ENCODE peak calls at places on chromosomes 16 and 17, in four cellular contexts. One of them, this sample, is unnamed.

GRCh38 chr17:81160306-81160705 is 5.0 kb upstream of the PVALEF start:
- DNase-seq in K562: no peak
- DNase-seq in GM12878: no peak
- DNase-seq in HL-60: peak; percentile 41
- DNase-seq in this sample: no peak

GRCh38 chr17:42585353-42585752 is 7.8 kb upstream of the PSMC3IP start:
- DNase-seq in K562: no peak
- DNase-seq in GM12878: no peak
- DNase-seq in HL-60: peak; percentile 35
- DNase-seq in this sample: no peak

GRCh38 chr17:20279631-20280030 is 187.7 kb downstream of the LGALS9B start:
- DNase-seq in K562: no peak
- DNase-seq in GM12878: no peak
- DNase-seq in HL-60: no peak
- DNase-seq in this sample: no peak

GRCh38 chr16:19284207-19284606 is 1.3 kb upstream of the CLEC19A start:
- DNase-seq in K562: no peak
- DNase-seq in GM12878: no peak
- DNase-seq in HL-60: no peak
- DNase-seq in this sample: no peak

GRCh38 chr16:81873843-81874752 is 95.0 kb downstream of the PLCG2 start:
- DNase-seq in K562: peak; percentile 65
- DNase-seq in GM12878: no peak
- DNase-seq in HL-60: peak; percentile 66
- DNase-seq in this sample: peak; percentile 44

GRCh38 chr17:6894206-6894528 is 62.6 kb upstream of the TEKT1 start:
- DNase-seq in K562: no peak
- DNase-seq in GM12878: no peak
- DNase-seq in HL-60: no peak
- DNase-seq in this sample: peak; percentile 32

GRCh38 chr17:31202968-31203367 is 94.1 kb downstream of the OMG start:
- DNase-seq in K562: no peak
- DNase-seq in GM12878: no peak
- DNase-seq in HL-60: no peak
- DNase-seq in this sample: no peak

GRCh38 chr17:10598620-10599019 is 49.2 kb upstream of the MYH2 start:
- DNase-seq in K562: no peak
- DNase-seq in GM12878: no peak
- DNase-seq in HL-60: no peak
- DNase-seq in this sample: no peak

GRCh38 chr16:13377143-13377542 is 475.7 kb downstream of the SHISA9 start:
- DNase-seq in K562: no peak
- DNase-seq in GM12878: no peak
- DNase-seq in HL-60: no peak
- DNase-seq in this sample: no peak

GRCh38 chr16:1051446-1051845 is 21.1 kb upstream of the SSTR5 start:
- DNase-seq in K562: no peak
- DNase-seq in GM12878: no peak
- DNase-seq in HL-60: no peak
- DNase-seq in this sample: no peak

GRCh38 chr17:50055055-50055425 is 870 bp upstream of the ITGA3 start:
- DNase-seq in K562: no peak
- DNase-seq in GM12878: no peak
- DNase-seq in HL-60: no peak
- DNase-seq in this sample: no peak

GRCh38 chr17:50177983-50178834 is 12.4 kb downstream of the SGCA start:
- DNase-seq in K562: peak; percentile 71
- DNase-seq in GM12878: no peak
- DNase-seq in HL-60: peak; percentile 76
- DNase-seq in this sample: peak; percentile 68

GRCh38 chr17:79752175-79752574 is 21.4 kb downstream of the ENPP7 start:
- DNase-seq in K562: no peak
- DNase-seq in GM12878: no peak
- DNase-seq in HL-60: no peak
- DNase-seq in this sample: no peak

GRCh38 chr17:66308856-66309255 is 6.4 kb downstream of the PRKCA start:
- DNase-seq in K562: no peak
- DNase-seq in GM12878: no peak
- DNase-seq in HL-60: no peak
- DNase-seq in this sample: no peak

GRCh38 chr17:74552037-74552436 is 6.1 kb upstream of the CD300C start:
- DNase-seq in K562: no peak
- DNase-seq in GM12878: no peak
- DNase-seq in HL-60: no peak
- DNase-seq in this sample: no peak

GRCh38 chr16:69633375-69633774 is 67.6 kb downstream of the NFAT5 start:
- DNase-seq in K562: no peak
- DNase-seq in GM12878: no peak
- DNase-seq in HL-60: no peak
- DNase-seq in this sample: no peak

GRCh38 chr16:68383858-68384257 is 64.5 kb downstream of the SMPD3 start:
- DNase-seq in K562: no peak
- DNase-seq in GM12878: no peak
- DNase-seq in HL-60: no peak
- DNase-seq in this sample: no peak

GRCh38 chr16:68380676-68381362 is 67.5 kb downstream of the SMPD3 start:
- DNase-seq in K562: no peak
- DNase-seq in GM12878: no peak
- DNase-seq in HL-60: no peak
- DNase-seq in this sample: no peak

GRCh38 chr16:68380348-68380670 is 68.0 kb downstream of the SMPD3 start:
- DNase-seq in K562: no peak
- DNase-seq in GM12878: no peak
- DNase-seq in HL-60: no peak
- DNase-seq in this sample: no peak

GRCh38 chr16:68381363-68381724 is 67.0 kb downstream of the SMPD3 start:
- DNase-seq in K562: peak; percentile 66
- DNase-seq in GM12878: no peak
- DNase-seq in HL-60: no peak
- DNase-seq in this sample: no peak

GRCh38 chr16:68382296-68382718 is 66.0 kb downstream of the SMPD3 start:
- DNase-seq in K562: no peak
- DNase-seq in GM12878: no peak
- DNase-seq in HL-60: no peak
- DNase-seq in this sample: peak; percentile 65
- TF ChIP-seq SPI1 in K562: no peak
- TF ChIP-seq SPI1 in GM12878: peak; percentile 51
- TF ChIP-seq SPI1 in HL-60: no peak
- TF ChIP-seq SPI1 in this sample: peak; percentile 79

GRCh38 chr16:67177743-67178699 is 5.7 kb downstream of the MATCAP1 start:
- DNase-seq in K562: peak; percentile 47
- DNase-seq in GM12878: no peak
- DNase-seq in HL-60: peak; percentile 54
- DNase-seq in this sample: peak; percentile 72
- TF ChIP-seq SPI1 in K562: no peak
- TF ChIP-seq SPI1 in GM12878: no peak
- TF ChIP-seq SPI1 in HL-60: no peak
- TF ChIP-seq SPI1 in this sample: no peak

DNA sequence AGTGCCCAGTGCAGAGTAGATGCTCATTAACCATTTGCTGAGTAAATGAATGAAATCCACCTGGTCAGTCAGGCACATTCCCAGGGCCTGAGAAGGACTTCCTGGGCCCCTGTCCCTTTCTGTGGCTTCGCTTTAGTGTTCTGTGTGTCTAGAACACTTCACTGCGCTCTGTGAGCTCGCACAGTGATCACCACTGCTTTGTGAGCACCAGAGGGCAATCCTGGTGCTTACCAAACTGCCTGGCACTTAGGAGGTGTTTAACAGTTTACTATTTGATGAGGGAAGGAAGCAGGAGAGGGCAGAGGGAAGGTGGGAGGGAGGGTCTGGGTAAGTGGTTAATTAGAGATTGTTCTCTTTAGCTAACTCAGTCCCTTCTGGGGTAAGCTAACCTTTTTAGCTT is 26.2 kb downstream of the SALL1 start:
- DNase-seq in K562: no peak
- DNase-seq in GM12878: no peak
- DNase-seq in HL-60: no peak
- DNase-seq in this sample: no peak
- TF ChIP-seq SPI1 in K562: no peak
- TF ChIP-seq SPI1 in GM12878: no peak
- TF ChIP-seq SPI1 in HL-60: no peak
- TF ChIP-seq SPI1 in this sample: no peak

GRCh38 chr16:88366704-88367047 is 16.1 kb upstream of the ZNF469 start:
- DNase-seq in K562: no peak
- DNase-seq in GM12878: no peak
- DNase-seq in HL-60: no peak
- DNase-seq in this sample: no peak
- TF ChIP-seq SPI1 in K562: no peak
- TF ChIP-seq SPI1 in GM12878: no peak
- TF ChIP-seq SPI1 in HL-60: no peak
- TF ChIP-seq SPI1 in this sample: no peak